ENCODE peak calls at places on chromosomes 2 and 18, in four cellular contexts. One of them, this sample, is unnamed.

GRCh38 chr2:51490576-51491234 is 458.8 kb upstream of the NRXN1 start:
- DNase-seq in fibroblast of the aortic adventitia: no peak
- DNase-seq in ovary: no peak
- DNase-seq in RWPE1: no peak
- DNase-seq in this sample: no peak

GRCh38 chr2:19722486-19723420 is 179.0 kb downstream of the TTC32 start:
- DNase-seq in fibroblast of the aortic adventitia: no peak
- DNase-seq in ovary: no peak
- DNase-seq in RWPE1: no peak
- DNase-seq in this sample: no peak

GRCh38 chr18:54165450-54165849 is 59.0 kb downstream of the MBD2 start:
- DNase-seq in fibroblast of the aortic adventitia: no peak
- DNase-seq in ovary: no peak
- DNase-seq in RWPE1: no peak
- DNase-seq in this sample: no peak

GRCh38 chr18:74731097-74731496 is 133.4 kb downstream of the ZNF407 start:
- DNase-seq in fibroblast of the aortic adventitia: peak; percentile 86
- DNase-seq in ovary: no peak
- DNase-seq in RWPE1: peak; percentile 26
- DNase-seq in this sample: no peak

GRCh38 chr18:79531386-79531785 is 135.7 kb downstream of the NFATC1 start:
- DNase-seq in fibroblast of the aortic adventitia: no peak
- DNase-seq in ovary: peak; percentile 33
- DNase-seq in RWPE1: no peak
- DNase-seq in this sample: peak; percentile 10

GRCh38 chr2:112579280-112579679 is 5.1 kb upstream of the CHCHD5 start:
- DNase-seq in fibroblast of the aortic adventitia: peak; percentile 96
- DNase-seq in ovary: no peak
- DNase-seq in RWPE1: peak; percentile 24
- DNase-seq in this sample: no peak

GRCh38 chr2:226515344-226516055 is 284.1 kb downstream of the IRS1 start:
- DNase-seq in fibroblast of the aortic adventitia: peak; percentile 24
- DNase-seq in ovary: no peak
- DNase-seq in RWPE1: no peak
- DNase-seq in this sample: no peak

GRCh38 chr2:69701100-69701945 is 40.6 kb upstream of the ANXA4 start:
- DNase-seq in fibroblast of the aortic adventitia: no peak
- DNase-seq in ovary: no peak
- DNase-seq in RWPE1: no peak
- DNase-seq in this sample: no peak

GRCh38 chr18:75076286-75076685 is 132.7 kb downstream of the PTGR3 start:
- DNase-seq in fibroblast of the aortic adventitia: no peak
- DNase-seq in ovary: no peak
- DNase-seq in RWPE1: no peak
- DNase-seq in this sample: no peak

GRCh38 chr18:12645751-12646203 is 12.1 kb downstream of the SPIRE1 start:
- DNase-seq in fibroblast of the aortic adventitia: peak; percentile 72
- DNase-seq in ovary: no peak
- DNase-seq in RWPE1: no peak
- DNase-seq in this sample: no peak

GRCh38 chr18:4412286-4412685 is 42.8 kb downstream of the DLGAP1 start:
- DNase-seq in fibroblast of the aortic adventitia: no peak
- DNase-seq in ovary: no peak
- DNase-seq in RWPE1: no peak
- DNase-seq in this sample: no peak

GRCh38 chr2:88450186-88450585 is 2.3 kb downstream of the FOXI3 start:
- DNase-seq in fibroblast of the aortic adventitia: no peak
- DNase-seq in ovary: no peak
- DNase-seq in RWPE1: no peak
- DNase-seq in this sample: no peak

GRCh38 chr2:8627019-8627691 is 54.7 kb upstream of the ID2 start:
- DNase-seq in fibroblast of the aortic adventitia: no peak
- DNase-seq in ovary: no peak
- DNase-seq in RWPE1: no peak
- DNase-seq in this sample: no peak

GRCh38 chr2:100427627-100428258 is 10.3 kb upstream of the CHST10 start:
- DNase-seq in fibroblast of the aortic adventitia: peak; percentile 59
- DNase-seq in ovary: peak; percentile 71
- DNase-seq in RWPE1: peak; percentile 20
- DNase-seq in this sample: no peak

GRCh38 chr2:25201794-25202193 is 33.4 kb upstream of the POMC start:
- DNase-seq in fibroblast of the aortic adventitia: no peak
- DNase-seq in ovary: no peak
- DNase-seq in RWPE1: no peak
- DNase-seq in this sample: no peak

GRCh38 chr2:199956062-199956380 is 639 bp downstream of the MAIP1 start:
- DNase-seq in fibroblast of the aortic adventitia: no peak
- DNase-seq in ovary: no peak
- DNase-seq in RWPE1: no peak
- DNase-seq in this sample: no peak

GRCh38 chr2:24874025-24874424 is 46.0 kb downstream of the ADCY3 start:
- DNase-seq in fibroblast of the aortic adventitia: peak; percentile 57
- DNase-seq in ovary: no peak
- DNase-seq in RWPE1: no peak
- DNase-seq in this sample: peak; percentile 95

GRCh38 chr2:37713258-37713700 is 41.8 kb upstream of the CDC42EP3 start:
- DNase-seq in fibroblast of the aortic adventitia: peak; percentile 94
- DNase-seq in ovary: no peak
- DNase-seq in RWPE1: peak; percentile 24
- DNase-seq in this sample: no peak

GRCh38 chr2:19801367-19802087 is 100.3 kb downstream of the TTC32 start:
- DNase-seq in fibroblast of the aortic adventitia: peak; percentile 97
- DNase-seq in ovary: peak; percentile 72
- DNase-seq in RWPE1: peak; percentile 93
- DNase-seq in this sample: no peak

GRCh38 chr2:66869076-66869475 is 434.2 kb downstream of the MEIS1 start:
- DNase-seq in fibroblast of the aortic adventitia: peak; percentile 86
- DNase-seq in ovary: no peak
- DNase-seq in RWPE1: peak; percentile 79
- DNase-seq in this sample: no peak

GRCh38 chr2:201219328-201220096 is 36.6 kb downstream of the CASP10 start:
- DNase-seq in fibroblast of the aortic adventitia: no peak
- DNase-seq in ovary: no peak
- DNase-seq in RWPE1: peak; percentile 28
- DNase-seq in this sample: no peak

GRCh38 chr2:71458413-71459083 is 5.2 kb downstream of the DYSF start:
- DNase-seq in fibroblast of the aortic adventitia: peak; percentile 43
- DNase-seq in ovary: no peak
- DNase-seq in RWPE1: no peak
- DNase-seq in this sample: no peak

GRCh38 chr18:76246579-76246978 is 248.5 kb downstream of the ZNF516 start:
- DNase-seq in fibroblast of the aortic adventitia: no peak
- DNase-seq in ovary: no peak
- DNase-seq in RWPE1: no peak
- DNase-seq in this sample: no peak

GRCh38 chr2:214810670-214811069 is 1.2 kb upstream of the BARD1 start:
- DNase-seq in fibroblast of the aortic adventitia: peak; percentile 24
- DNase-seq in ovary: no peak
- DNase-seq in RWPE1: no peak
- DNase-seq in this sample: no peak

GRCh38 chr18:35581555-35582309 is at the start of gene GALNT1:
- DNase-seq in fibroblast of the aortic adventitia: no peak
- DNase-seq in ovary: peak; percentile 59
- DNase-seq in RWPE1: no peak
- DNase-seq in this sample: no peak

GRCh38 chr2:45936623-45936979 is 285.1 kb downstream of the PRKCE start:
- DNase-seq in fibroblast of the aortic adventitia: no peak
- DNase-seq in ovary: no peak
- DNase-seq in RWPE1: no peak
- DNase-seq in this sample: no peak

GRCh38 chr2:206989306-206989705 is 50.0 kb downstream of the CPO start:
- DNase-seq in fibroblast of the aortic adventitia: no peak
- DNase-seq in ovary: no peak
- DNase-seq in RWPE1: peak; percentile 41
- DNase-seq in this sample: peak; percentile 47

GRCh38 chr2:191148766-191149165 is 2.0 kb downstream of the STAT4 start:
- DNase-seq in fibroblast of the aortic adventitia: peak; percentile 4
- DNase-seq in ovary: no peak
- DNase-seq in RWPE1: no peak
- DNase-seq in this sample: no peak

GRCh38 chr2:16124881-16125613 is 184.7 kb downstream of the MYCN start:
- DNase-seq in fibroblast of the aortic adventitia: no peak
- DNase-seq in ovary: no peak
- DNase-seq in RWPE1: no peak
- DNase-seq in this sample: no peak

GRCh38 chr2:218223046-218223445 is 6.1 kb downstream of the ARPC2 start:
- DNase-seq in fibroblast of the aortic adventitia: peak; percentile 20
- DNase-seq in ovary: no peak
- DNase-seq in RWPE1: no peak
- DNase-seq in this sample: no peak

GRCh38 chr2:19819097-19820065 is 82.4 kb downstream of the TTC32 start:
- DNase-seq in fibroblast of the aortic adventitia: peak; percentile 89
- DNase-seq in ovary: no peak
- DNase-seq in RWPE1: peak; percentile 75
- DNase-seq in this sample: no peak

GRCh38 chr2:24329700-24330099 is 30.6 kb downstream of the ITSN2 start:
- DNase-seq in fibroblast of the aortic adventitia: no peak
- DNase-seq in ovary: no peak
- DNase-seq in RWPE1: no peak
- DNase-seq in this sample: no peak

GRCh38 chr18:46338761-46339160 is 234.6 kb downstream of the HAUS1 start:
- DNase-seq in fibroblast of the aortic adventitia: no peak
- DNase-seq in ovary: no peak
- DNase-seq in RWPE1: no peak
- DNase-seq in this sample: no peak

GRCh38 chr2:181937473-181937872 is 45.9 kb downstream of the ITPRID2 start:
- DNase-seq in fibroblast of the aortic adventitia: peak; percentile 36
- DNase-seq in ovary: no peak
- DNase-seq in RWPE1: no peak
- DNase-seq in this sample: peak; percentile 63

GRCh38 chr18:6256521-6256920 is 158.2 kb downstream of the L3MBTL4 start:
- DNase-seq in fibroblast of the aortic adventitia: no peak
- DNase-seq in ovary: peak; percentile 50
- DNase-seq in RWPE1: no peak
- DNase-seq in this sample: no peak

GRCh38 chr2:239132156-239132709 is 268.6 kb downstream of the HDAC4 start:
- DNase-seq in fibroblast of the aortic adventitia: no peak
- DNase-seq in ovary: no peak
- DNase-seq in RWPE1: no peak
- DNase-seq in this sample: no peak

DNA sequence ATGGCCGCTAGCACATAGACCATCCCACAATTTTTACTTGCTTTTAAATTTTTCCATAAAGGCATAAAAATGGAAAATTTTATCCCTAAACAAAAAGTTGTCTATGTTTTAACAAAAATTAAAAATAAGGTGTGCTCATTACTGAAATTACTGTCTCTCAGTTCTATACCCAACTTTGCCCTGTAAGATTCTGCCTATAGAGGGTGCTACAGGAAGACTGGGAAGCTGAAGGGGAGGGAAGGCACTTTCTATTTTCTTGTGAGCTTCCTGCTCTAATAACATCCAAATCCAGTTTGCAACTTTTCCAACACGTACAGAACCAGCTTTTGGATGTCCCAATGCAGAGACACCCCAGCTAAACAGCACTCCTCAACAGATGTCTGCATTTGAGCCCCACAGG is 666.9 kb downstream of the PLCL1 start:
- DNase-seq in fibroblast of the aortic adventitia: no peak
- DNase-seq in ovary: no peak
- DNase-seq in RWPE1: no peak
- DNase-seq in this sample: no peak
- TF ChIP-seq CTCF in fibroblast of the aortic adventitia: no peak
- TF ChIP-seq CTCF in ovary: no peak
- TF ChIP-seq CTCF in RWPE1: no peak
- TF ChIP-seq CTCF in this sample: no peak

GRCh38 chr2:96241227-96241626 is 24.6 kb downstream of the TMEM127 start:
- DNase-seq in fibroblast of the aortic adventitia: no peak
- DNase-seq in ovary: no peak
- DNase-seq in RWPE1: no peak
- DNase-seq in this sample: no peak
- TF ChIP-seq CTCF in fibroblast of the aortic adventitia: no peak
- TF ChIP-seq CTCF in ovary: no peak
- TF ChIP-seq CTCF in RWPE1: no peak
- TF ChIP-seq CTCF in this sample: no peak

GRCh38 chr2:29329899-29330298 is 214.7 kb downstream of the CLIP4 start:
- DNase-seq in fibroblast of the aortic adventitia: no peak
- DNase-seq in ovary: no peak
- DNase-seq in RWPE1: no peak
- DNase-seq in this sample: no peak
- TF ChIP-seq CTCF in fibroblast of the aortic adventitia: no peak
- TF ChIP-seq CTCF in ovary: no peak
- TF ChIP-seq CTCF in RWPE1: no peak
- TF ChIP-seq CTCF in this sample: peak; percentile 57

GRCh38 chr2:232873292-232873908 is 3.3 kb downstream of the SNORC start:
- DNase-seq in fibroblast of the aortic adventitia: no peak
- DNase-seq in ovary: peak; percentile 28
- DNase-seq in RWPE1: no peak
- DNase-seq in this sample: no peak
- TF ChIP-seq CTCF in fibroblast of the aortic adventitia: no peak
- TF ChIP-seq CTCF in ovary: no peak
- TF ChIP-seq CTCF in RWPE1: no peak
- TF ChIP-seq CTCF in this sample: no peak

DNA sequence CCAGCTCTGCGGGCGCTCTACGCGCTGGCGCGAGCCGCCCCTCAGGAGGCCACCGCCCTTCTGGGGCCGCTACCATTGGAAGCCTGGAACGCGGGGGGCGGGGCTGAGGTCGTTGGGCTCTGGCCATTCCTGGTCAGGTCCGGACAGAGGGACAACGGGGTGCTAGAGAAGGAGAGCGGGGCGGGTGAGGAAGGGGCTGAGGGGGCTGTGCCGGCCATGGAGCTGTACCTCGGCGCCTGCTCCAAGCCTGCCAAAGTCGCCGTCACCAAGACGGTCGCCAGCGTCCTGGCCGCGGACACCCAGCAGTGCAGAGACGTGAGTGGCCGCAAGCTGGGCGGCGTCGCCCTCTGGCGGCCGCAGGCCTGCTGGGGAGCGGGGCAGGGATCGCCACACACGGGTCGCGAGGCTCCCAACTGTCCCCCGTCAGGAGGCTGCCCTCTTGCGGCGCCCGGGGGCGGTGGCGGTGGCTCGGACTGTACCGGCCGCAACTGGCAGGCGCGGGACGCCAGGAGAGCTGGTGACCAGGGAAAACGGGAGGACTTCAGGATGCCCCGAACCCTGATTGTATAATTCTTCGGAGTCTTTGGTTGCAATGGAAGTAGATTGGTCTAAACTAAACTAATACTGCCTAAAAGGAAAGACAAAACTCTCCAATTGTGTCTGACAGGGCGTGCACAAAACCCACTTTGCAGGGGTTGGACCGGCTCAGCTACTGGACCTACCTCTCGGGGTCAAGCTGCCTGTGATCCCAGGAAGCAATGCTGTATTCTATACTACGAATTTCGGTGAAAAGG is at the start of gene FSIP2:
- DNase-seq in fibroblast of the aortic adventitia: peak; percentile 59
- DNase-seq in ovary: peak; percentile 37
- DNase-seq in RWPE1: peak; percentile 49
- DNase-seq in this sample: peak; percentile 50
- TF ChIP-seq CTCF in fibroblast of the aortic adventitia: peak; percentile 72
- TF ChIP-seq CTCF in ovary: no peak
- TF ChIP-seq CTCF in RWPE1: peak; percentile 85
- TF ChIP-seq CTCF in this sample: peak; percentile 74

DNA sequence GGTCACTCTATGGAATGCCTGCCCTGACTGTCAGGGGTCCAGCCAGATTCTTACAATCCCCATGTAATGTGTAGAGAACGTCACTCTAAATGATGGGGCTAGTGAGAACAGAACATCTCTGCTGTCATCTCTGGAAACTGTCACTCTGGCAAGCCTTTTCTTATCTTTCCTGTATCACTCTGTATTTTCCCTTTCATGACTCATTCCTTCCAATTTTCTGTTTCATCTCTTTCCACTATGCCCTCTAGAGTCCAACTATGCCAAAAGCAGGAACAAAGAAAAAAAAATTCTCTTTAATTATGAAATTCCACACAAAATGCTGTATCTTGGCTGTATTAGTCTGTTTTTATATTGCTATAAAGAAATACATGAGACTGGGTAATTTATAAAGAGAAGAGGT is 608.8 kb downstream of the ADCYAP1 start:
- DNase-seq in fibroblast of the aortic adventitia: no peak
- DNase-seq in ovary: no peak
- DNase-seq in RWPE1: no peak
- DNase-seq in this sample: no peak
- TF ChIP-seq CTCF in fibroblast of the aortic adventitia: no peak
- TF ChIP-seq CTCF in ovary: no peak
- TF ChIP-seq CTCF in RWPE1: peak; percentile 9
- TF ChIP-seq CTCF in this sample: no peak